ENCODE peak calls at places on chromosome X, in eight cellular contexts. Q is IMR-90; E is psoas muscle; Y is body of pancreas; P is RWPE2; K is CD8-positive, alpha-beta memory T cell; C is DND-41; H is neural progenitor cell. T is an unnamed sample. For H3K4me1 and H3K9me3, the result is how much of the 10 kb centered on the place peaks cover.

GRCh38 chrX:54920610-54921426 is at the start of gene TRO:
- DNase-seq in Q (peak), E (no peak), Y (no peak), P (no peak), K (no peak), C (peak), H (peak), T (no peak)

GRCh38 chrX:134764202-134764785 is 106.0 kb upstream of the PLAC1 start:
- DNase-seq in Q (no peak), E (no peak), Y (no peak), P (no peak), K (no peak), C (no peak), H (peak), T (no peak)

GRCh38 chrX:70554081-70554480 is 109.4 kb downstream of the DLG3 start:
- DNase-seq in Q (peak), E (no peak), Y (no peak), P (no peak), K (no peak), C (no peak), H (no peak), T (no peak)

GRCh38 chrX:12007881-12008280 is 130.4 kb upstream of the FRMPD4 start:
- DNase-seq in Q (peak), E (no peak), Y (no peak), P (peak), K (no peak), C (no peak), H (no peak), T (no peak)

GRCh38 chrX:56503941-56504673 is 59.3 kb upstream of the UBQLN2 start:
- DNase-seq in Q (no peak), E (no peak), Y (no peak), P (peak), K (no peak), C (no peak), H (no peak), T (no peak)

GRCh38 chrX:11944486-11944885 is 186.4 kb downstream of the MSL3 start:
- DNase-seq in Q (peak), E (no peak), Y (no peak), P (no peak), K (no peak), C (no peak), H (peak), T (no peak)

GRCh38 chrX:153813161-153813560 is 17.2 kb downstream of the PDZD4 start:
- DNase-seq in Q (no peak), E (no peak), Y (no peak), P (no peak), K (no peak), C (no peak), H (no peak), T (no peak)

GRCh38 chrX:154840856-154841255 is 6.4 kb upstream of the SMIM9 start:
- DNase-seq in Q (peak), E (no peak), Y (peak), P (no peak), K (no peak), C (peak), H (no peak), T (no peak)

GRCh38 chrX:78029663-78030062 is 60.2 kb upstream of the PGAM4 start:
- DNase-seq in Q (peak), E (no peak), Y (peak), P (no peak), K (no peak), C (no peak), H (peak), T (no peak)

GRCh38 chrX:99305573-99305972 is 1104.5 kb downstream of the PCDH19 start:
- DNase-seq in Q (no peak), E (no peak), Y (no peak), P (no peak), K (no peak), C (no peak), H (no peak), T (no peak)

GRCh38 chrX:47643926-47644325 is 6.4 kb downstream of the ELK1 start:
- DNase-seq in Q (peak), E (no peak), Y (no peak), P (no peak), K (no peak), C (no peak), H (peak), T (no peak)

GRCh38 chrX:132292753-132293152 is 73.5 kb upstream of the RAP2C start:
- DNase-seq in Q (peak), E (no peak), Y (peak), P (no peak), K (no peak), C (peak), H (peak), T (no peak)

GRCh38 chrX:71579136-71579989 is 1.1 kb downstream of the GCNA start:
- DNase-seq in Q (no peak), E (no peak), Y (no peak), P (no peak), K (no peak), C (peak), H (no peak), T (no peak)

GRCh38 chrX:139738581-139738980 is 30.6 kb upstream of the MCF2 start:
- DNase-seq in Q (peak), E (no peak), Y (no peak), P (no peak), K (no peak), C (no peak), H (no peak), T (no peak)

GRCh38 chrX:8254386-8254785 is 83.3 kb upstream of the VCX2 start:
- DNase-seq in Q (no peak), E (no peak), Y (no peak), P (no peak), K (no peak), C (no peak), H (no peak), T (no peak)

GRCh38 chrX:15472523-15472922 is 20.6 kb downstream of the PIR start:
- DNase-seq in Q (no peak), E (no peak), Y (no peak), P (no peak), K (no peak), C (no peak), H (no peak), T (no peak)

GRCh38 chrX:101931494-101932248 is at the start of gene ZMAT1:
- DNase-seq in Q (peak), E (peak), Y (peak), P (peak), K (peak), C (peak), H (peak), T (peak)

GRCh38 chrX:105653891-105654290 is 168.4 kb upstream of the NRK start:
- DNase-seq in Q (no peak), E (no peak), Y (no peak), P (no peak), K (no peak), C (no peak), H (no peak), T (no peak)

GRCh38 chrX:96611619-96612362 is 72.9 kb upstream of the DIAPH2 start:
- DNase-seq in Q (peak), E (no peak), Y (no peak), P (no peak), K (no peak), C (no peak), H (peak), T (no peak)

GRCh38 chrX:110425222-110425621 is 66.6 kb downstream of the RTL9 start:
- DNase-seq in Q (no peak), E (no peak), Y (no peak), P (no peak), K (no peak), C (no peak), H (no peak), T (no peak)

GRCh38 chrX:68627986-68628385 is 19.5 kb upstream of the STARD8 start:
- DNase-seq in Q (no peak), E (no peak), Y (no peak), P (no peak), K (no peak), C (no peak), H (no peak), T (no peak)

GRCh38 chrX:1468250-1468772 is 15.6 kb upstream of the ASMTL start:
- DNase-seq in Q (no peak), E (peak), Y (no peak), P (no peak), K (peak), C (peak), H (no peak), T (peak)

GRCh38 chrX:1466971-1467561 is 14.4 kb upstream of the ASMTL start:
- DNase-seq in Q (no peak), E (no peak), Y (no peak), P (peak), K (peak), C (peak), H (no peak), T (peak)

GRCh38 chrX:1465261-1466231 is 12.8 kb upstream of the ASMTL start:
- DNase-seq in Q (no peak), E (no peak), Y (no peak), P (no peak), K (no peak), C (peak), H (no peak), T (peak)

GRCh38 chrX:1464282-1465131 is 11.8 kb upstream of the ASMTL start:
- DNase-seq in Q (no peak), E (no peak), Y (no peak), P (peak), K (peak), C (peak), H (no peak), T (peak)

DNA sequence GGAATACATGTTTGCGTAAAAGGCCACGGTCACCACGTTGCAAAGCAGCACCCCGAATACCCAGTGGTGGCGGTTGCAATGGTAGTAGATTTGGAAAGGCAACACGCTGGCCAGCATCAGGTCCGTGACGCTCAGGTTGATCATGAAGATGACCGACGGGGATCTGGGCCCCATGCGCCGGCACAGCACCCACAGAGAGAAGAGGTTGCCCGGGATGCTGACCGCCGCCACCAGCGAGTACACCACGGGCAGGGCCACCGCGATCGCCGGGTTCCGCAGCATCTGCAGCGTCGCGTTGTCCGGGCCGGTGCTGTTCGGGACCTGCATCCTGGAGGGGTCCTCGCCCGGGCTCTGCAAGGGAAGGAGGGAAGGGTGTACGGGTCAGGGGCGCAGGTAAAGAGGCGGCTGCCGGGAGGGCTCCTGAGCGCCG is 13.5 kb upstream of the ASMTL start:
- DNase-seq in Q (no peak), E (no peak), Y (no peak), P (no peak), K (no peak), C (peak), H (no peak), T (peak)
- H3K4me3 ChIP-seq in Q (no peak), E (no peak), Y (no peak), P (no peak), K (no peak), C (no peak), H (no peak), T (no peak)

GRCh38 chrX:118211891-118212816 is 95.5 kb upstream of the KLHL13 start:
- DNase-seq in Q (no peak), E (no peak), Y (no peak), P (no peak), K (no peak), C (no peak), H (no peak), T (no peak)
- H3K4me1 ChIP-seq in Q (under half), E (under half), Y (under half), P (under half), K (under half), C (under half), H (under half), T (under half)

DNA sequence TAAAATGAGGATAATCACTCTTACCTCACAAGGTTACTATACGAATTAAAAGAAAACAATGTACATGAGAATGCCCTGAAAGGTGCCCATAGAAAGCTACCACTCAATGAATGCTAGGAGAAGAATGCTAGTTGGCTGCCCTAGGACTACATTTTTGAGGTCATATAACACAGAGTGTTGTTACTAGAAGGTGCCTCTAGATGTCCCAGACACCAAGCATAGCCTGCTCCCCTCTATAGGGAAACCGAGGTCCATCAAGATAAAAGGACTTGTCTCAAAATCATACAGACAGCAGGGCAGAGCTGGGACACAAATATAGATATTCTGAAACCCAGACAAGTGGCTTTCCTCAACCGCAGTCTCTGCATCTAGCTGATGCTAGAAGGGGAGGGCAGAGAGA is 147.0 kb upstream of the ARHGEF9 start:
- DNase-seq in Q (no peak), E (no peak), Y (no peak), P (no peak), K (no peak), C (no peak), H (no peak), T (no peak)
- H3K9me3 ChIP-seq in Q (under half), E (under half), Y (under half), P (under half), K (under half), C (under half), H (under half), T (under half)

DNA sequence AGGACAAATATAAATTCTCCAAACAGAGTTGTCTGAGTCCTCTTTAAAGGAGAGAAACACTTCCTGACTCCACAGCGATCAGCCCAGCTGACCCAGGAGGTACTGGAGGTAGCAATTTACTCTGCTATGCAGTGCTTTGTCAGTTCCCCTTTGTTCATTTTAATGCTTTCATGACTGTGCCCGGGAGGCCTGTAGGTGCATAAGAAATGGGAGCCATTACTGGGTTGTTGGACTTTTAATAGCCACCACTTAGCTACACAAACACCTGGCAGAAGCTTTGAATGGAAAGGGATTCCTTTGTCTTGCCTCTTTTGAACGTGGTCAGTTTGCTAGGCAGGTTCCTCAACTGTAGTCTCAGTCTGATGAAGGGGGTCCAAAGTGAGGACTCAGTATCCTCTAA is 59.0 kb upstream of the AFF2 start:
- DNase-seq in Q (no peak), E (no peak), Y (no peak), P (no peak), K (no peak), C (no peak), H (peak), T (no peak)
- H3K4me3 ChIP-seq in Q (no peak), E (no peak), Y (no peak), P (no peak), K (no peak), C (no peak), H (no peak), T (no peak)

GRCh38 chrX:50980251-50980650 is 69.7 kb downstream of the BMP15 start:
- DNase-seq in Q (no peak), E (no peak), Y (no peak), P (no peak), K (no peak), C (no peak), H (no peak), T (no peak)
- H3K4me1 ChIP-seq in Q (under half), E (under half), Y (under half), P (under half), K (under half), C (under half), H (under half), T (under half)

DNA sequence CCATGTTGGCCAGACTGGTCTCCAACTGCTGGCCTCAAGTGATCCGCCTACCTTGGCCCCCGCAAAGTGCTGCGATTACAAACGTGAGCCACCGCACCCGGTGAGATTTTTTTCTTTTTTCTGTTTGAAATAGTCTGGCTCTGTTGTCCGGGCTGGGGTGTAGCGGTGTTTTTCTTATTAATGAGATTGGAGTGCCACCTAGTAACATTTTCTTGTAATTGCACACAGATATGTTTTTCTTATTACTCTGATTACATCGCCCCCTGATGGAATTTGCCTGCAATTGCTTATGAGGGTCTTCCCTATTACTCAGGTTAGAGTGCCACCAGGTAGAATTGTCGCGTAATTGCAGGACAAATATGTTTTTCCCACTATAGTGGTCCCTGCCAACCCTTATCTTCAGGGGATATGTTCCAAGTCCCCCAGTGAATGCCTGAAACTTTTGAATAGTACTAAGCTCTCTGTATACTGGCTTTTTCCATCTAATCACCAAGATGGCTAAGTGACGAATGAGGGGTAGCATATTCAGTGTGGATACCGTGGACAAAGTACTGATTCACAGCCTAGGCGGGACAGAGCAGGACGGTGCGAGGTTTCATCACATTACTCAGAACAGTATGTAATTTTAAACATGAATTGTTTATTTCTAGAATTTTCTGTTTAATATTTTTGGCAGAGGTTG is 8.6 kb upstream of the PDHA1 start:
- DNase-seq in Q (peak), E (no peak), Y (no peak), P (no peak), K (no peak), C (peak), H (peak), T (no peak)
- H3K9me3 ChIP-seq in Q (under half), E (under half), Y (under half), P (under half), K (under half), C (under half), H (under half), T (under half)